ENCODE peak calls at places on chromosomes 1 and 21, in four cellular contexts. One of them, this sample, is unnamed.

GRCh38 chr1:26994020-26994745 is 691 bp downstream of the TRNP1 start:
- DNase-seq in body of pancreas: peak; percentile 24
- DNase-seq in mucosa of descending colon: no peak
- DNase-seq in IMR-90: no peak
- DNase-seq in this sample: peak; percentile 64

GRCh38 chr1:93878501-93878888 is 511 bp downstream of the DNTTIP2 start:
- DNase-seq in body of pancreas: peak; percentile 55
- DNase-seq in mucosa of descending colon: peak; percentile 63
- DNase-seq in IMR-90: peak; percentile 24
- DNase-seq in this sample: peak; percentile 71

GRCh38 chr1:38489844-38490270 is 369.7 kb downstream of the RRAGC start:
- DNase-seq in body of pancreas: peak; percentile 13
- DNase-seq in mucosa of descending colon: no peak
- DNase-seq in IMR-90: peak; percentile 2
- DNase-seq in this sample: peak; percentile 60

GRCh38 chr1:185696419-185697150 is 37.6 kb upstream of the HMCN1 start:
- DNase-seq in body of pancreas: no peak
- DNase-seq in mucosa of descending colon: no peak
- DNase-seq in IMR-90: no peak
- DNase-seq in this sample: no peak

GRCh38 chr21:21156919-21157318 is 158.7 kb downstream of the NCAM2 start:
- DNase-seq in IMR-90: peak; percentile 51
- DNase-seq in body of pancreas: no peak
- DNase-seq in mucosa of descending colon: no peak
- DNase-seq in this sample: no peak

GRCh38 chr1:150683914-150684313 is 13.0 kb downstream of the GOLPH3L start:
- DNase-seq in IMR-90: no peak
- DNase-seq in body of pancreas: no peak
- DNase-seq in mucosa of descending colon: no peak
- DNase-seq in this sample: no peak

GRCh38 chr1:47214554-47214953 is 17.5 kb downstream of the TAL1 start:
- DNase-seq in body of pancreas: no peak
- DNase-seq in mucosa of descending colon: no peak
- DNase-seq in IMR-90: no peak
- DNase-seq in this sample: no peak

GRCh38 chr1:29290414-29290980 is 54.2 kb downstream of the PTPRU start:
- DNase-seq in mucosa of descending colon: no peak
- DNase-seq in body of pancreas: no peak
- DNase-seq in IMR-90: peak; percentile 38
- DNase-seq in this sample: no peak

GRCh38 chr21:46159841-46160562 is 4.6 kb upstream of the FTCD start:
- DNase-seq in IMR-90: no peak
- DNase-seq in mucosa of descending colon: peak; percentile 12
- DNase-seq in body of pancreas: no peak
- DNase-seq in this sample: no peak

GRCh38 chr1:75786901-75787455 is 922 bp downstream of the RABGGTB start:
- DNase-seq in mucosa of descending colon: no peak
- DNase-seq in IMR-90: no peak
- DNase-seq in body of pancreas: no peak
- DNase-seq in this sample: no peak

GRCh38 chr1:89629146-89629545 is 3.8 kb upstream of the LRRC8C start:
- DNase-seq in mucosa of descending colon: no peak
- DNase-seq in IMR-90: no peak
- DNase-seq in body of pancreas: no peak
- DNase-seq in this sample: no peak

GRCh38 chr1:194755241-194755953 is 1569.0 kb upstream of the B3GALT2 start:
- DNase-seq in mucosa of descending colon: no peak
- DNase-seq in body of pancreas: no peak
- DNase-seq in IMR-90: peak; percentile 6
- DNase-seq in this sample: no peak

GRCh38 chr1:81414417-81415087 is 386.2 kb upstream of the ADGRL2 start:
- DNase-seq in IMR-90: peak; percentile 23
- DNase-seq in body of pancreas: peak; percentile 66
- DNase-seq in mucosa of descending colon: peak; percentile 90
- DNase-seq in this sample: peak; percentile 70

GRCh38 chr1:219871427-219872057 is 56.8 kb downstream of the SLC30A10 start:
- DNase-seq in body of pancreas: no peak
- DNase-seq in IMR-90: no peak
- DNase-seq in mucosa of descending colon: no peak
- DNase-seq in this sample: no peak

GRCh38 chr1:230352537-230352936 is 73.6 kb downstream of the PGBD5 start:
- DNase-seq in body of pancreas: no peak
- DNase-seq in mucosa of descending colon: no peak
- DNase-seq in IMR-90: no peak
- DNase-seq in this sample: no peak

GRCh38 chr1:218467101-218467728 is 122.1 kb downstream of the TGFB2 start:
- DNase-seq in IMR-90: peak; percentile 90
- DNase-seq in body of pancreas: no peak
- DNase-seq in mucosa of descending colon: no peak
- DNase-seq in this sample: no peak

GRCh38 chr1:21839337-21840037 is 27.4 kb downstream of the LDLRAD2 start:
- DNase-seq in body of pancreas: no peak
- DNase-seq in mucosa of descending colon: no peak
- DNase-seq in IMR-90: no peak
- DNase-seq in this sample: no peak

GRCh38 chr1:151790940-151791651 is 796 bp upstream of the TDRKH start:
- DNase-seq in IMR-90: no peak
- DNase-seq in body of pancreas: no peak
- DNase-seq in mucosa of descending colon: peak; percentile 51
- DNase-seq in this sample: no peak

GRCh38 chr1:119000371-119001180 is 12.4 kb upstream of the TBX15 start:
- DNase-seq in IMR-90: no peak
- DNase-seq in mucosa of descending colon: no peak
- DNase-seq in body of pancreas: no peak
- DNase-seq in this sample: no peak

GRCh38 chr1:9239622-9240401 is 5.2 kb downstream of the H6PD start:
- DNase-seq in mucosa of descending colon: peak; percentile 50
- DNase-seq in IMR-90: peak; percentile 68
- DNase-seq in body of pancreas: peak; percentile 69
- DNase-seq in this sample: peak; percentile 69

GRCh38 chr21:42155045-42155855 is 63.7 kb upstream of the ABCG1 start:
- DNase-seq in mucosa of descending colon: no peak
- DNase-seq in body of pancreas: no peak
- DNase-seq in IMR-90: no peak
- DNase-seq in this sample: no peak

GRCh38 chr1:221829327-221830011 is 87.6 kb upstream of the DUSP10 start:
- DNase-seq in mucosa of descending colon: no peak
- DNase-seq in IMR-90: peak; percentile 97
- DNase-seq in body of pancreas: no peak
- DNase-seq in this sample: no peak

GRCh38 chr1:233819042-233819441 is 85.4 kb upstream of the SLC35F3 start:
- DNase-seq in body of pancreas: no peak
- DNase-seq in mucosa of descending colon: no peak
- DNase-seq in IMR-90: no peak
- DNase-seq in this sample: no peak

GRCh38 chr21:43311303-43311817 is 115.6 kb downstream of the SIK1 start:
- DNase-seq in mucosa of descending colon: peak; percentile 79
- DNase-seq in body of pancreas: peak; percentile 73
- DNase-seq in IMR-90: no peak
- DNase-seq in this sample: no peak

GRCh38 chr1:29236993-29237905 is 927 bp downstream of the PTPRU start:
- DNase-seq in IMR-90: peak; percentile 45
- DNase-seq in mucosa of descending colon: peak; percentile 52
- DNase-seq in body of pancreas: peak; percentile 54
- DNase-seq in this sample: peak; percentile 48

GRCh38 chr1:178502330-178502714 is 5.6 kb upstream of the CLEC20A start:
- DNase-seq in mucosa of descending colon: no peak
- DNase-seq in body of pancreas: no peak
- DNase-seq in IMR-90: no peak
- DNase-seq in this sample: no peak
- TF ChIP-seq CTCF in mucosa of descending colon: no peak
- TF ChIP-seq CTCF in body of pancreas: no peak
- TF ChIP-seq CTCF in IMR-90: no peak
- TF ChIP-seq CTCF in this sample: no peak

GRCh38 chr1:204975568-204976235 is 67.3 kb upstream of the CNTN2 start:
- DNase-seq in body of pancreas: peak; percentile 57
- DNase-seq in mucosa of descending colon: peak; percentile 36
- DNase-seq in IMR-90: peak; percentile 32
- DNase-seq in this sample: peak; percentile 86
- TF ChIP-seq CTCF in body of pancreas: peak; percentile 79
- TF ChIP-seq CTCF in mucosa of descending colon: peak; percentile 66
- TF ChIP-seq CTCF in IMR-90: peak; percentile 72
- TF ChIP-seq CTCF in this sample: peak; percentile 72

GRCh38 chr21:26042181-26042876 is 128.2 kb downstream of the APP start:
- DNase-seq in body of pancreas: no peak
- DNase-seq in IMR-90: no peak
- DNase-seq in mucosa of descending colon: no peak
- DNase-seq in this sample: no peak
- TF ChIP-seq CTCF in body of pancreas: no peak
- TF ChIP-seq CTCF in IMR-90: no peak
- TF ChIP-seq CTCF in mucosa of descending colon: no peak
- TF ChIP-seq CTCF in this sample: no peak

DNA sequence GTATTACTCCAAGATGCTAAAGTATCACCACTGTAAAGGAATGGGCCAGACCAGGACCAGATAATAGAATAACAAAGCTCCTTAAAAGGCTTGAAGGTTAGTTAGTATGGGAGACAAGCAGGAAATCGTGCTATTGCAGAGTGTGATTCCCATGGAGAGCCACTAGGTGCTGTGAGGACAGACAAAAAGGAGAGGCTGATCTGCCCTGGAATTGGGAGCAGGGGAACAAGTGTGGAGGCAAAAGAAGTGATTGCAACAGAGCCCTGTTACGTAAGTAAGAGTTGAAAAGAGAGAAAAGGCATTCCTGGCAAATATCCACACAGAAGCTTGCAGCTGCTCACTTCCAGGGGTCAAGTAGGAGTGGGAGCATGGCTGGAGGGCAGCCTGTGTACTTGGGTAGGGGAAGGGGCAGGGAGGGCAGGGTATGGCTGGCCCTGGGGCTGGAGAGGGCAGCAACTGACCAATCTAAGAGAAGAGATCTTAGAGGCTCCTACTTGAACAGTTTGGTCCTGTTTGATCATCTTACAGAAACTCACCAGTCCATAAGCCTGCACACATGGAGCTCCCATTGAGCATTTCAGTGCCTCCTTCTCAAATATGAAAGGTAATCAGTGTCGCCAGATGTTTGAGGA is 207.7 kb upstream of the GJB5 start:
- DNase-seq in mucosa of descending colon: no peak
- DNase-seq in IMR-90: no peak
- DNase-seq in body of pancreas: no peak
- DNase-seq in this sample: no peak
- TF ChIP-seq CTCF in mucosa of descending colon: no peak
- TF ChIP-seq CTCF in IMR-90: no peak
- TF ChIP-seq CTCF in body of pancreas: no peak
- TF ChIP-seq CTCF in this sample: no peak

DNA sequence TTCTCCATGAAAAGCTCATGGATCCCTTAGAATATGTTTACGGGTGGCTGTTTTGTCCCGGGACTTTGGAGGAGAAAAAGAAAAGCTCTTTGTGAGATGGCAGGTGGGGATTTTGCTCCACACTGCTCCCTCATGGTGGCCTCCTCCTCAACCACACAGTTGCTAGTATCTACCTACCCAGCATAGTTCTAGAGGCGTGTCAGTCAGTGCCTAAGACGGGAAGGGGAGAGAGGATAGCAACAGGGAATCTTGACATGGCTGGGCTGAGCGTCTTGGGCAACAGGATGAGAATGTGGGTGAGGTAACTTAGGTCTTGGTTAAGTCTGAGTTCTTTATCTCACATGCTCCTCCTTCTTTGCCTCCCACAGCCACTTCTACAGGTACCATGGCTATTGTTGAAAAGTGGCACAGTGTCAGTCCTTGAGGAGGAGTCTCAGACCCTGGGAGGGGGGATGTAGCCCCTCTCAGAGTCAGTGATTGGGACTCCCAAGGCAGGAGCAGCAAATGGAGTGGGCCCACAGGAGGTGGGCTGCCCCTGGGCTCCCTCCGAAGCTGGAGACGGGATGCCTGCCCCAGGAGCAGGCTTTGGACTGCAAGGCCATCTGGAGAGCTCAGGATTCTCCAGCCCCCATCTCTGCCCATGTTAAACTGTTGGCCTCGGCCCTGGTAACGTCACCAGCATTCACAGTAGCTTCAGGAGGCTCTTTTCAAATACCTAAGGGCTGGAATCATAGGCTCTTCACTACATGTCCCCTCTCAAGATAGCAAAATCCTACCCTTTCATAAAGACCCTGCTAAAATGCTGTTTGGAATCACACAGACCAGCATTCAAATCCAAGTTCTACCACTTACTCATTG is 75.5 kb downstream of the TENT5C start:
- DNase-seq in body of pancreas: no peak
- DNase-seq in IMR-90: no peak
- DNase-seq in mucosa of descending colon: no peak
- DNase-seq in this sample: no peak
- TF ChIP-seq CTCF in body of pancreas: no peak
- TF ChIP-seq CTCF in IMR-90: no peak
- TF ChIP-seq CTCF in mucosa of descending colon: no peak
- TF ChIP-seq CTCF in this sample: no peak

GRCh38 chr1:18618546-18619466 is 11.8 kb upstream of the PAX7 start:
- DNase-seq in mucosa of descending colon: no peak
- DNase-seq in IMR-90: no peak
- DNase-seq in body of pancreas: no peak
- DNase-seq in this sample: no peak
- TF ChIP-seq CTCF in mucosa of descending colon: no peak
- TF ChIP-seq CTCF in IMR-90: no peak
- TF ChIP-seq CTCF in body of pancreas: no peak
- TF ChIP-seq CTCF in this sample: no peak